ENCODE peak calls at places on chromosome X, in four cellular contexts. P is kidney epithelial cell, K is brain microvascular endothelial cell, A is GM23338. N is an unnamed sample.

GRCh38 chrX:38890963-38891362 is 89.7 kb downstream of the MID1IP1 start:
- DNase-seq in A (no peak), K (no peak), P (no peak), N (no peak)

GRCh38 chrX:153662266-153662665 is 11.3 kb downstream of the PNCK start:
- DNase-seq in A (peak), P (no peak), K (peak), N (peak)

GRCh38 chrX:153319295-153319694 is 2.3 kb downstream of the PNMA6F start:
- DNase-seq in A (no peak), P (no peak), K (no peak), N (no peak)

GRCh38 chrX:151970661-151971060 is 3.8 kb downstream of the GABRE start:
- DNase-seq in A (no peak), P (no peak), K (peak), N (no peak)

GRCh38 chrX:74119016-74119910 is 184.7 kb upstream of the ZCCHC13 start:
- DNase-seq in A (no peak), P (no peak), K (peak), N (peak)

GRCh38 chrX:71100581-71101505 is 5.2 kb downstream of the FOXO4 start:
- DNase-seq in K (no peak), A (no peak), P (no peak), N (no peak)

GRCh38 chrX:9671998-9672397 is 93.6 kb downstream of the GPR143 start:
- DNase-seq in A (no peak), P (no peak), K (no peak), N (no peak)

GRCh38 chrX:8179653-8180052 is 8.6 kb upstream of the VCX2 start:
- DNase-seq in A (no peak), P (no peak), K (no peak), N (no peak)

GRCh38 chrX:101210630-101211029 is 9.0 kb upstream of the DRP2 start:
- DNase-seq in P (no peak), A (no peak), K (no peak), N (no peak)

GRCh38 chrX:39577206-39577605 is 520.6 kb downstream of the BCOR start:
- DNase-seq in A (no peak), K (no peak), P (no peak), N (no peak)

GRCh38 chrX:50168305-50168704 is 32.5 kb downstream of the AKAP4 start:
- DNase-seq in K (peak), P (no peak), A (peak), N (no peak)

GRCh38 chrX:39409246-39409917 is 608.1 kb downstream of the MID1IP1 start:
- DNase-seq in P (peak), K (no peak), A (no peak), N (no peak)

GRCh38 chrX:140087865-140088264 is 122.5 kb upstream of the CXorf66 start:
- DNase-seq in A (peak), P (no peak), K (no peak), N (no peak)

GRCh38 chrX:26925088-26925487 is 538.1 kb downstream of the PPP4R3C start:
- DNase-seq in K (no peak), P (no peak), A (no peak), N (peak)

GRCh38 chrX:91414710-91415109 is 19.9 kb upstream of the PABPC5 start:
- DNase-seq in P (no peak), A (peak), K (no peak), N (peak)

GRCh38 chrX:133542476-133542875 is 127.2 kb upstream of the GPC4 start:
- DNase-seq in P (no peak), A (no peak), K (no peak), N (no peak)

GRCh38 chrX:105972690-105973386 is 65.7 kb downstream of the SERPINA7 start:
- DNase-seq in P (no peak), A (no peak), K (no peak), N (no peak)
- H3K4me3 ChIP-seq in P (no peak), A (no peak), K (no peak), N (no peak)

GRCh38 chrX:53071064-53071463 is 11.1 kb upstream of the TSPYL2 start:
- DNase-seq in A (no peak), P (no peak), K (no peak), N (no peak)

GRCh38 chrX:53073115-53073581 is 9.0 kb upstream of the TSPYL2 start:
- DNase-seq in A (peak), P (no peak), K (no peak), N (peak)

GRCh38 chrX:53074987-53075386 is 7.2 kb upstream of the TSPYL2 start:
- DNase-seq in K (no peak), A (peak), P (no peak), N (peak)

GRCh38 chrX:53072418-53073114 is 9.6 kb upstream of the TSPYL2 start:
- DNase-seq in P (no peak), K (no peak), A (no peak), N (no peak)

GRCh38 chrX:53071604-53072417 is 10.4 kb upstream of the TSPYL2 start:
- DNase-seq in A (peak), P (no peak), K (peak), N (peak)
- H3K4me3 ChIP-seq in A (peak), P (peak), K (peak), N (no peak)

GRCh38 chrX:126165721-126166401 is at the start of gene DCAF12L2:
- DNase-seq in A (peak), K (no peak), P (no peak), N (peak)
- H3K4me3 ChIP-seq in A (peak), K (no peak), P (peak), N (no peak)

GRCh38 chrX:2926664-2927275 is 2.4 kb downstream of the ARSD start:
- DNase-seq in P (no peak), K (no peak), A (no peak), N (no peak)

GRCh38 chrX:2931612-2932011 is 2.5 kb upstream of the ARSD start:
- DNase-seq in A (peak), P (no peak), K (no peak), N (peak)

GRCh38 chrX:2931155-2931554 is 2.0 kb upstream of the ARSD start:
- DNase-seq in P (no peak), K (no peak), A (no peak), N (no peak)

GRCh38 chrX:2928127-2928582 is 984 bp downstream of the ARSD start:
- DNase-seq in A (peak), P (peak), K (peak), N (peak)

GRCh38 chrX:2928583-2929434 is at the start of gene ARSD:
- DNase-seq in A (peak), P (peak), K (peak), N (peak)
- H3K4me3 ChIP-seq in A (peak), P (peak), K (peak), N (peak)

N was measured in mesendoderm.